ENCODE peak calls at places on chromosome X, in nine cellular contexts. One of them, this sample, is unnamed.

GRCh38 chrX:109890910-109891502 is 111.9 kb upstream of the TMEM164 start:
- DNase-seq in heart right ventricle: peak; percentile 45
- DNase-seq in IMR-90: peak; percentile 59
- DNase-seq in lung: peak; percentile 43
- DNase-seq in fibroblast of lung: peak; percentile 66
- DNase-seq in uterus: peak; percentile 37
- DNase-seq in endodermal cell: peak; percentile 90
- DNase-seq in A549: peak; percentile 72
- DNase-seq in mucosa of descending colon: peak; percentile 39
- DNase-seq in this sample: peak; percentile 24

GRCh38 chrX:48911407-48912182 is at the start of gene SLC35A2:
- DNase-seq in heart right ventricle: peak; percentile 76
- DNase-seq in fibroblast of lung: peak; percentile 63
- DNase-seq in endodermal cell: peak; percentile 90
- DNase-seq in lung: peak; percentile 88
- DNase-seq in uterus: peak; percentile 78
- DNase-seq in A549: peak; percentile 87
- DNase-seq in mucosa of descending colon: peak; percentile 89
- DNase-seq in IMR-90: peak; percentile 64
- DNase-seq in this sample: peak; percentile 64

GRCh38 chrX:67693928-67694327 is 150.1 kb downstream of the AR start:
- DNase-seq in lung: no peak
- DNase-seq in heart right ventricle: no peak
- DNase-seq in A549: no peak
- DNase-seq in mucosa of descending colon: no peak
- DNase-seq in endodermal cell: no peak
- DNase-seq in fibroblast of lung: peak; percentile 10
- DNase-seq in IMR-90: no peak
- DNase-seq in uterus: no peak
- DNase-seq in this sample: no peak

GRCh38 chrX:106170318-106170717 is 2.2 kb downstream of the PWWP3B start:
- DNase-seq in lung: no peak
- DNase-seq in mucosa of descending colon: peak; percentile 15
- DNase-seq in IMR-90: no peak
- DNase-seq in A549: peak; percentile 10
- DNase-seq in heart right ventricle: no peak
- DNase-seq in fibroblast of lung: peak; percentile 4
- DNase-seq in uterus: no peak
- DNase-seq in endodermal cell: no peak
- DNase-seq in this sample: no peak

GRCh38 chrX:100615015-100615414 is 21.6 kb downstream of the TSPAN6 start:
- DNase-seq in heart right ventricle: peak; percentile 12
- DNase-seq in uterus: no peak
- DNase-seq in endodermal cell: peak; percentile 51
- DNase-seq in lung: no peak
- DNase-seq in fibroblast of lung: peak; percentile 67
- DNase-seq in A549: peak; percentile 60
- DNase-seq in mucosa of descending colon: peak; percentile 38
- DNase-seq in IMR-90: peak; percentile 68
- DNase-seq in this sample: peak; percentile 64

GRCh38 chrX:71095971-71096701 is 485 bp downstream of the FOXO4 start:
- DNase-seq in endodermal cell: no peak
- DNase-seq in fibroblast of lung: no peak
- DNase-seq in uterus: no peak
- DNase-seq in lung: peak; percentile 51
- DNase-seq in heart right ventricle: no peak
- DNase-seq in A549: no peak
- DNase-seq in mucosa of descending colon: no peak
- DNase-seq in IMR-90: peak; percentile 30
- DNase-seq in this sample: no peak

GRCh38 chrX:20857746-20858145 is 516.5 kb upstream of the CNKSR2 start:
- DNase-seq in lung: no peak
- DNase-seq in uterus: no peak
- DNase-seq in endodermal cell: no peak
- DNase-seq in heart right ventricle: no peak
- DNase-seq in IMR-90: no peak
- DNase-seq in mucosa of descending colon: no peak
- DNase-seq in A549: peak; percentile 4
- DNase-seq in fibroblast of lung: no peak
- DNase-seq in this sample: no peak

GRCh38 chrX:150372280-150372679 is 9.2 kb downstream of the MAMLD1 start:
- DNase-seq in endodermal cell: no peak
- DNase-seq in lung: no peak
- DNase-seq in uterus: no peak
- DNase-seq in IMR-90: no peak
- DNase-seq in mucosa of descending colon: no peak
- DNase-seq in heart right ventricle: no peak
- DNase-seq in A549: no peak
- DNase-seq in fibroblast of lung: no peak
- DNase-seq in this sample: no peak

GRCh38 chrX:149073464-149073863 is 431.6 kb downstream of the IDS start:
- DNase-seq in fibroblast of lung: no peak
- DNase-seq in endodermal cell: no peak
- DNase-seq in lung: no peak
- DNase-seq in IMR-90: no peak
- DNase-seq in mucosa of descending colon: no peak
- DNase-seq in uterus: no peak
- DNase-seq in A549: no peak
- DNase-seq in heart right ventricle: no peak
- DNase-seq in this sample: no peak

GRCh38 chrX:35696760-35697234 is 101.3 kb upstream of the MAGEB16 start:
- DNase-seq in A549: no peak
- DNase-seq in uterus: no peak
- DNase-seq in IMR-90: no peak
- DNase-seq in heart right ventricle: no peak
- DNase-seq in mucosa of descending colon: no peak
- DNase-seq in lung: no peak
- DNase-seq in fibroblast of lung: no peak
- DNase-seq in endodermal cell: no peak
- DNase-seq in this sample: no peak

GRCh38 chrX:68627986-68628385 is 19.5 kb upstream of the STARD8 start:
- DNase-seq in mucosa of descending colon: no peak
- DNase-seq in heart right ventricle: no peak
- DNase-seq in IMR-90: no peak
- DNase-seq in fibroblast of lung: no peak
- DNase-seq in lung: no peak
- DNase-seq in uterus: no peak
- DNase-seq in A549: no peak
- DNase-seq in endodermal cell: no peak
- DNase-seq in this sample: no peak

GRCh38 chrX:38006283-38006682 is at the start of gene SYTL5:
- DNase-seq in uterus: no peak
- DNase-seq in mucosa of descending colon: peak; percentile 34
- DNase-seq in IMR-90: no peak
- DNase-seq in lung: no peak
- DNase-seq in fibroblast of lung: no peak
- DNase-seq in endodermal cell: no peak
- DNase-seq in A549: no peak
- DNase-seq in heart right ventricle: no peak
- DNase-seq in this sample: no peak

DNA sequence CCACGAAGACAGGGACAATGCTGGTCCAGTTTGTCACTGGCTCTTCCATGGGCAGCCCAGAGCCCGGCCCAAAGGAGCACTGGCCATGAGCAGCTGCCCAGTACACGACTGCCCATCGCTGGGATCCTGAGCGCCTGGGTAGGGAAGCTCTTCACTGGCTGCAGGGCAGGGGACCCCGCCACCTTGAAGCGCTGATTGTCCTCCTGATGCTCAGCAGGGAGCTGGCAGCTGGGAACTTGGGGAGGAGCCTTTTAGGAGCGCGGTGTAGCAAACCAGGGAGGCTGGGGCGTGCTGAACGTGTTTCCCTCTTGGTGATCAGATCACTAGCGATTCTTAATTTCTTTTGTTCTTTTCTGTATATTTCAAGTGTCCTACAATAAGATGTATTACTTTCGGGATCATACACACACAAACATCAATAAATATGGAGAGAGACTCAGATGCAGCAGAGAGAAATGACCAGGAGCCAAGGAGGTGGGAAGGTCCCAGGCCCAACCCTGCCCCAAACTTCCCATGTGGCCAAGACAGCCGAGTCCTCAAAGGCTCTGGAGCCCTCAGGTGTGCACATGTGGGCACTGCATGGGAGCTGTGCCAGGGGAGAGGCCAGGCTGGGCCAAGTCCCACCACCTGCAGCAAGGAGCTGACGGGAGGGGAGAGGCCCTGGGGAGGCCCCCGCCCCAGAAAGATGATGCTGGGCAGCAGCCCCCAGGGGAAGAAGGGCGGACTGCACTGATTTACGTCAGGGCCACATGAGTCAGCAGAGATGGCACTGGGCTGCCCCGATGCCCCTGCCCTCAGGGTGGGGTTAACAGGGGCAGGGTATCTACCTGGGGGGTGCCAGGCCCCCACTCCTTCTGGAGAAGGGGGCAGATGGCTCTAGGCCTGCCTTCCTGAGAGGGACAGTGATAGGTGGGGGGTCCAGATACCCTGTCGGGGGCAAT is 1.6 kb downstream of the L1CAM start:
- DNase-seq in endodermal cell: no peak
- DNase-seq in fibroblast of lung: no peak
- DNase-seq in IMR-90: no peak
- DNase-seq in A549: peak; percentile 59
- DNase-seq in uterus: no peak
- DNase-seq in heart right ventricle: no peak
- DNase-seq in mucosa of descending colon: no peak
- DNase-seq in lung: no peak
- DNase-seq in this sample: no peak
- H3K4me1 ChIP-seq in endodermal cell: peaks cover 3% of the 10 kb centered on the region
- H3K4me1 ChIP-seq in fibroblast of lung: no peaks in the 10 kb centered on the region
- H3K4me1 ChIP-seq in IMR-90: no peaks in the 10 kb centered on the region
- H3K4me1 ChIP-seq in A549: peaks cover 21% of the 10 kb centered on the region
- H3K4me1 ChIP-seq in uterus: no peaks in the 10 kb centered on the region
- H3K4me1 ChIP-seq in heart right ventricle: no peaks in the 10 kb centered on the region
- H3K4me1 ChIP-seq in mucosa of descending colon: no peaks in the 10 kb centered on the region
- H3K4me1 ChIP-seq in lung: peaks cover 2% of the 10 kb centered on the region
- H3K4me1 ChIP-seq in this sample: no peaks in the 10 kb centered on the region

GRCh38 chrX:9644335-9644734 is 121.3 kb downstream of the GPR143 start:
- DNase-seq in endodermal cell: no peak
- DNase-seq in heart right ventricle: no peak
- DNase-seq in uterus: peak; percentile 41
- DNase-seq in fibroblast of lung: no peak
- DNase-seq in IMR-90: no peak
- DNase-seq in lung: no peak
- DNase-seq in A549: no peak
- DNase-seq in mucosa of descending colon: no peak
- DNase-seq in this sample: no peak
- H3K4me1 ChIP-seq in endodermal cell: no peaks in the 10 kb centered on the region
- H3K4me1 ChIP-seq in heart right ventricle: no peaks in the 10 kb centered on the region
- H3K4me1 ChIP-seq in uterus: no peaks in the 10 kb centered on the region
- H3K4me1 ChIP-seq in fibroblast of lung: peaks cover 3% of the 10 kb centered on the region
- H3K4me1 ChIP-seq in IMR-90: peaks cover 5% of the 10 kb centered on the region
- H3K4me1 ChIP-seq in lung: peaks cover 4% of the 10 kb centered on the region
- H3K4me1 ChIP-seq in A549: no peaks in the 10 kb centered on the region
- H3K4me1 ChIP-seq in mucosa of descending colon: no peaks in the 10 kb centered on the region
- H3K4me1 ChIP-seq in this sample: no peaks in the 10 kb centered on the region

GRCh38 chrX:129782706-129783105 is 3.0 kb downstream of the SASH3 start:
- DNase-seq in IMR-90: no peak
- DNase-seq in A549: no peak
- DNase-seq in fibroblast of lung: no peak
- DNase-seq in lung: no peak
- DNase-seq in endodermal cell: no peak
- DNase-seq in mucosa of descending colon: no peak
- DNase-seq in heart right ventricle: no peak
- DNase-seq in uterus: no peak
- DNase-seq in this sample: no peak
- H3K4me1 ChIP-seq in IMR-90: no peaks in the 10 kb centered on the region
- H3K4me1 ChIP-seq in A549: no peaks in the 10 kb centered on the region
- H3K4me1 ChIP-seq in fibroblast of lung: no peaks in the 10 kb centered on the region
- H3K4me1 ChIP-seq in lung: no peaks in the 10 kb centered on the region
- H3K4me1 ChIP-seq in endodermal cell: no peaks in the 10 kb centered on the region
- H3K4me1 ChIP-seq in mucosa of descending colon: no peaks in the 10 kb centered on the region
- H3K4me1 ChIP-seq in heart right ventricle: no peaks in the 10 kb centered on the region
- H3K4me1 ChIP-seq in uterus: no peaks in the 10 kb centered on the region
- H3K4me1 ChIP-seq in this sample: no peaks in the 10 kb centered on the region

GRCh38 chrX:45849261-45849660 is 648.6 kb upstream of the DIPK2B start:
- DNase-seq in IMR-90: peak; percentile 86
- DNase-seq in A549: peak; percentile 76
- DNase-seq in uterus: no peak
- DNase-seq in fibroblast of lung: peak; percentile 83
- DNase-seq in mucosa of descending colon: peak; percentile 10
- DNase-seq in lung: no peak
- DNase-seq in heart right ventricle: peak; percentile 2
- DNase-seq in endodermal cell: no peak
- DNase-seq in this sample: peak; percentile 54
- H3K4me1 ChIP-seq in IMR-90: peaks cover 2% of the 10 kb centered on the region
- H3K4me1 ChIP-seq in A549: peaks cover 45% of the 10 kb centered on the region
- H3K4me1 ChIP-seq in uterus: no peaks in the 10 kb centered on the region
- H3K4me1 ChIP-seq in fibroblast of lung: no peaks in the 10 kb centered on the region
- H3K4me1 ChIP-seq in mucosa of descending colon: no peaks in the 10 kb centered on the region
- H3K4me1 ChIP-seq in lung: no peaks in the 10 kb centered on the region
- H3K4me1 ChIP-seq in heart right ventricle: no peaks in the 10 kb centered on the region
- H3K4me1 ChIP-seq in endodermal cell: no peaks in the 10 kb centered on the region
- H3K4me1 ChIP-seq in this sample: peaks cover 35% of the 10 kb centered on the region

DNA sequence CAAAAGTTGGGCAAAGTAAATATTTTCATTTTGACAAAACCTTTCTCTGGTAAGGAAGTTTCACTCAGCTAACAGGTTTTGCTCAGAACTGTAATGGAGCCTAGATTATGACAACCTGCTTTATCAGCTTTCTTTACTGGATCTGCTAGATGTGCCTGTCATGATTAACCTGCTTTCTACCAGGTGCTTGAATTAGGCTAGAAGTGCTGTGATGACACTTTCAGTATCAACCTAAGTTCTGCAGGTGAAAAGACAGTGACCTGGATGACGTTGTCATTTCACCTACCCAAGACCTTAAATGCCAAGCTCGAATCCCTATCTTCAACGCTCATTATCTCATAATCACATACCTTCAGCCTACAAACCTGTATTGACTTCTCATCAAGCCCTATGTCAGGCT is 1.5 kb upstream of the FAAH2 start:
- DNase-seq in mucosa of descending colon: no peak
- DNase-seq in heart right ventricle: no peak
- DNase-seq in uterus: no peak
- DNase-seq in fibroblast of lung: no peak
- DNase-seq in A549: no peak
- DNase-seq in endodermal cell: no peak
- DNase-seq in IMR-90: no peak
- DNase-seq in lung: no peak
- DNase-seq in this sample: no peak
- H3K4me1 ChIP-seq in mucosa of descending colon: no peaks in the 10 kb centered on the region
- H3K4me1 ChIP-seq in heart right ventricle: no peaks in the 10 kb centered on the region
- H3K4me1 ChIP-seq in uterus: no peaks in the 10 kb centered on the region
- H3K4me1 ChIP-seq in fibroblast of lung: no peaks in the 10 kb centered on the region
- H3K4me1 ChIP-seq in A549: no peaks in the 10 kb centered on the region
- H3K4me1 ChIP-seq in endodermal cell: no peaks in the 10 kb centered on the region
- H3K4me1 ChIP-seq in IMR-90: no peaks in the 10 kb centered on the region
- H3K4me1 ChIP-seq in lung: no peaks in the 10 kb centered on the region
- H3K4me1 ChIP-seq in this sample: no peaks in the 10 kb centered on the region

GRCh38 chrX:39012561-39013209 is 211.4 kb downstream of the MID1IP1 start:
- DNase-seq in lung: no peak
- DNase-seq in uterus: no peak
- DNase-seq in A549: no peak
- DNase-seq in mucosa of descending colon: no peak
- DNase-seq in heart right ventricle: no peak
- DNase-seq in IMR-90: peak; percentile 7
- DNase-seq in endodermal cell: no peak
- DNase-seq in fibroblast of lung: peak; percentile 14
- DNase-seq in this sample: no peak
- H3K4me1 ChIP-seq in lung: no peaks in the 10 kb centered on the region
- H3K4me1 ChIP-seq in uterus: no peaks in the 10 kb centered on the region
- H3K4me1 ChIP-seq in A549: no peaks in the 10 kb centered on the region
- H3K4me1 ChIP-seq in mucosa of descending colon: peaks cover 6% of the 10 kb centered on the region
- H3K4me1 ChIP-seq in heart right ventricle: no peaks in the 10 kb centered on the region
- H3K4me1 ChIP-seq in IMR-90: no peaks in the 10 kb centered on the region
- H3K4me1 ChIP-seq in endodermal cell: peaks cover 12% of the 10 kb centered on the region
- H3K4me1 ChIP-seq in fibroblast of lung: no peaks in the 10 kb centered on the region
- H3K4me1 ChIP-seq in this sample: peaks cover 19% of the 10 kb centered on the region

GRCh38 chrX:154735695-154736393 is 15.0 kb downstream of the GAB3 start:
- DNase-seq in heart right ventricle: peak; percentile 69
- DNase-seq in fibroblast of lung: peak; percentile 92
- DNase-seq in mucosa of descending colon: no peak
- DNase-seq in lung: peak; percentile 73
- DNase-seq in A549: peak; percentile 44
- DNase-seq in uterus: peak; percentile 64
- DNase-seq in IMR-90: peak; percentile 93
- DNase-seq in endodermal cell: no peak
- DNase-seq in this sample: peak; percentile 44
- H3K4me1 ChIP-seq in heart right ventricle: peaks cover 56% of the 10 kb centered on the region
- H3K4me1 ChIP-seq in fibroblast of lung: peaks cover 21% of the 10 kb centered on the region
- H3K4me1 ChIP-seq in mucosa of descending colon: peaks cover 8% of the 10 kb centered on the region
- H3K4me1 ChIP-seq in lung: peaks cover 21% of the 10 kb centered on the region
- H3K4me1 ChIP-seq in A549: peaks cover 53% of the 10 kb centered on the region
- H3K4me1 ChIP-seq in uterus: no peaks in the 10 kb centered on the region
- H3K4me1 ChIP-seq in IMR-90: peaks cover 16% of the 10 kb centered on the region
- H3K4me1 ChIP-seq in endodermal cell: no peaks in the 10 kb centered on the region
- H3K4me1 ChIP-seq in this sample: peaks cover 67% of the 10 kb centered on the region